ENCODE peak calls at places on chromosomes 5 and 9, in seven cellular contexts. S is globus pallidus, O is suprapubic skin, U is dermis microvascular lymphatic vessel endothelial cell, K is HEK293T, H is non-pigmented ciliary epithelial cell, M is caudate nucleus. F is an unnamed sample.

GRCh38 chr5:61020415-61020814 is 75.4 kb downstream of the NDUFAF2 start:
- DNase-seq in H (no peak), U (no peak), M (no peak), O (no peak), K (no peak), S (no peak), F (no peak)

GRCh38 chr9:126117631-126118030 is 209.0 kb upstream of the MVB12B start:
- DNase-seq in U (no peak), H (no peak), O (peak; percentile 64), K (no peak), S (no peak), M (no peak), F (no peak)

GRCh38 chr5:130141689-130142320 is 237.5 kb downstream of the CHSY3 start:
- DNase-seq in K (peak; percentile 20), U (peak; percentile 58), O (no peak), H (no peak), M (no peak), S (peak; percentile 29), F (no peak)

GRCh38 chr9:92293075-92293354 is 482 bp downstream of the IARS1 start:
- DNase-seq in M (no peak), S (no peak), K (no peak), O (no peak), U (no peak), H (no peak), F (no peak)

GRCh38 chr5:125835293-125836172 is 587.7 kb upstream of the GRAMD2B start:
- DNase-seq in O (no peak), S (peak; percentile 72), M (no peak), U (peak; percentile 33), K (peak; percentile 67), H (no peak), F (no peak)

GRCh38 chr5:573976-574375 is 38.2 kb upstream of the CEP72 start:
- DNase-seq in S (no peak), M (no peak), K (no peak), U (no peak), H (no peak), O (peak; percentile 69), F (no peak)

GRCh38 chr5:64666058-64666457 is 24.2 kb upstream of the SHISAL2B start:
- DNase-seq in H (peak; percentile 68), K (no peak), M (no peak), S (no peak), U (no peak), O (no peak), F (no peak)

GRCh38 chr9:87567988-87568800 is 70.5 kb downstream of the DAPK1 start:
- DNase-seq in S (no peak), U (no peak), K (no peak), H (no peak), O (no peak), M (no peak), F (no peak)

GRCh38 chr5:146717951-146718350 is 160.6 kb downstream of the PPP2R2B start:
- DNase-seq in U (peak; percentile 31), H (no peak), M (no peak), O (no peak), K (no peak), S (no peak), F (no peak)

GRCh38 chr9:38026021-38026809 is 42.8 kb downstream of the SHB start:
- DNase-seq in K (peak; percentile 31), O (no peak), U (peak; percentile 99), M (no peak), H (peak; percentile 90), S (no peak), F (no peak)

GRCh38 chr5:139745800-139746690 is 49.6 kb upstream of the PSD2 start:
- DNase-seq in H (peak; percentile 44), O (peak; percentile 90), K (peak; percentile 86), M (no peak), U (peak; percentile 71), S (peak; percentile 84), F (peak; percentile 50)

GRCh38 chr9:1877951-1878350 is 137.2 kb upstream of the SMARCA2 start:
- DNase-seq in S (no peak), U (no peak), H (no peak), M (no peak), O (no peak), K (no peak), F (no peak)

GRCh38 chr5:52582313-52582712 is 205.4 kb upstream of the ITGA1 start:
- DNase-seq in M (no peak), K (no peak), H (no peak), O (no peak), U (no peak), S (no peak), F (no peak)

GRCh38 chr5:36875789-36876388 is 680 bp upstream of the NIPBL start:
- DNase-seq in U (peak; percentile 90), S (peak; percentile 87), K (peak; percentile 47), O (peak; percentile 88), H (no peak), M (peak; percentile 31), F (peak; percentile 40)

GRCh38 chr9:97505845-97506244 is 4.4 kb downstream of the TMOD1 start:
- DNase-seq in K (no peak), H (no peak), S (no peak), U (no peak), O (no peak), M (no peak), F (no peak)

GRCh38 chr5:81749562-81750307 is 1.2 kb downstream of the SSBP2 start:
- DNase-seq in H (no peak), O (peak; percentile 83), U (peak; percentile 28), S (peak; percentile 34), M (no peak), K (peak; percentile 23), F (no peak)

GRCh38 chr5:130532786-130533185 is 628.5 kb downstream of the CHSY3 start:
- DNase-seq in O (no peak), K (no peak), S (no peak), H (no peak), U (no peak), M (no peak), F (no peak)

GRCh38 chr5:175216991-175217390 is 227.0 kb downstream of the DRD1 start:
- DNase-seq in M (no peak), S (no peak), O (no peak), H (no peak), K (no peak), U (no peak), F (no peak)

GRCh38 chr9:13721481-13722235 is 442.2 kb upstream of the MPDZ start:
- DNase-seq in H (peak; percentile 72), U (no peak), K (no peak), O (no peak), M (no peak), S (no peak), F (no peak)

GRCh38 chr5:10220253-10220652 is 29.4 kb downstream of the ATPSCKMT start:
- DNase-seq in U (no peak), O (no peak), M (no peak), K (no peak), S (peak; percentile 7), H (no peak), F (no peak)

GRCh38 chr9:99626424-99626823 is 195.3 kb upstream of the NR4A3 start:
- DNase-seq in M (no peak), S (peak; percentile 8), U (no peak), O (no peak), K (no peak), H (no peak), F (no peak)

GRCh38 chr9:78296208-78296892 is 575 bp upstream of the PSAT1 start:
- DNase-seq in H (no peak), O (no peak), K (peak; percentile 56), M (no peak), S (peak; percentile 55), U (peak; percentile 36), F (no peak)

GRCh38 chr5:173581408-173582197 is 34.8 kb downstream of the BOD1 start:
- DNase-seq in S (no peak), U (peak; percentile 41), K (peak; percentile 74), H (no peak), O (no peak), M (no peak), F (no peak)

GRCh38 chr9:105299190-105299854 is 54.9 kb downstream of the SLC44A1 start:
- DNase-seq in O (no peak), S (peak; percentile 74), K (no peak), H (peak; percentile 96), U (peak; percentile 98), M (no peak), F (no peak)

GRCh38 chr5:168934186-168934585 is 355.0 kb upstream of the PANK3 start:
- DNase-seq in M (no peak), K (no peak), H (no peak), O (no peak), S (no peak), U (no peak), F (no peak)

GRCh38 chr9:137030528-137030927 is 1.4 kb downstream of the FUT7 start:
- DNase-seq in U (no peak), S (no peak), M (no peak), K (no peak), O (no peak), H (no peak), F (no peak)

GRCh38 chr9:129995409-129996160 is 47.4 kb downstream of the FNBP1 start:
- DNase-seq in U (peak; percentile 30), O (no peak), H (no peak), S (peak; percentile 68), K (no peak), M (no peak), F (no peak)

GRCh38 chr5:36045895-36046294 is 20.8 kb downstream of the UGT3A2 start:
- DNase-seq in U (no peak), M (no peak), O (no peak), H (no peak), S (peak; percentile 5), K (no peak), F (no peak)

F was measured in omental fat pad.